ENCODE peak calls at places on chromosomes 16 and 17, in four cellular contexts. H is IMR-90, Q is neuronal stem cell, S is H1. A is an unnamed sample. For H3K4me1, the result is how much of the 10 kb centered on the place peaks cover.

GRCh38 chr17:57986841-57987581 is 1.0 kb downstream of the VEZF1 start:
- DNase-seq in S (no peak), H (peak), Q (peak), A (peak)

GRCh38 chr17:51251010-51251409 is 8.8 kb downstream of the MBTD1 start:
- DNase-seq in H (peak), Q (no peak), S (no peak), A (no peak)

GRCh38 chr17:79802039-79802735 is 5.3 kb upstream of the CBX8 start:
- DNase-seq in S (peak), H (no peak), Q (no peak), A (no peak)

GRCh38 chr16:89619880-89620279 is 6.4 kb downstream of the DPEP1 start:
- DNase-seq in H (no peak), Q (no peak), S (no peak), A (no peak)

GRCh38 chr16:9235837-9236236 is 144.4 kb downstream of the HAPSTR1 start:
- DNase-seq in Q (no peak), S (no peak), H (no peak), A (no peak)

GRCh38 chr16:10402975-10403374 is 17.1 kb downstream of the ATF7IP2 start:
- DNase-seq in H (no peak), S (no peak), Q (no peak), A (no peak)

GRCh38 chr17:72598705-72599104 is 477.9 kb downstream of the SOX9 start:
- DNase-seq in Q (no peak), H (no peak), S (no peak), A (no peak)

GRCh38 chr17:40062347-40063033 is at the start of gene THRA:
- DNase-seq in Q (no peak), H (peak), S (peak), A (peak)

GRCh38 chr17:2212328-2212981 is 91.1 kb downstream of the SMG6 start:
- DNase-seq in Q (no peak), S (no peak), H (peak), A (no peak)

GRCh38 chr16:81121474-81121990 is 25.3 kb upstream of the GCSH start:
- DNase-seq in Q (no peak), S (no peak), H (no peak), A (no peak)
- H2BK15ac ChIP-seq in Q (no peak), S (no peak), H (no peak), A (no peak)

GRCh38 chr16:85563515-85564276 is 49.4 kb upstream of the GSE1 start:
- DNase-seq in S (peak), Q (no peak), H (peak), A (no peak)

GRCh38 chr16:85561248-85562101 is 51.6 kb upstream of the GSE1 start:
- DNase-seq in S (peak), H (no peak), Q (no peak), A (no peak)

GRCh38 chr16:85560932-85561247 is 52.2 kb upstream of the GSE1 start:
- DNase-seq in H (no peak), Q (no peak), S (no peak), A (no peak)

GRCh38 chr16:85563031-85563430 is 50.1 kb upstream of the GSE1 start:
- DNase-seq in Q (no peak), S (no peak), H (no peak), A (no peak)

GRCh38 chr16:85562102-85562786 is 50.9 kb upstream of the GSE1 start:
- DNase-seq in S (peak), Q (no peak), H (no peak), A (peak)
- H3K4me1 ChIP-seq in S (under half), Q (half or more), H (under half), A (under half)

DNA sequence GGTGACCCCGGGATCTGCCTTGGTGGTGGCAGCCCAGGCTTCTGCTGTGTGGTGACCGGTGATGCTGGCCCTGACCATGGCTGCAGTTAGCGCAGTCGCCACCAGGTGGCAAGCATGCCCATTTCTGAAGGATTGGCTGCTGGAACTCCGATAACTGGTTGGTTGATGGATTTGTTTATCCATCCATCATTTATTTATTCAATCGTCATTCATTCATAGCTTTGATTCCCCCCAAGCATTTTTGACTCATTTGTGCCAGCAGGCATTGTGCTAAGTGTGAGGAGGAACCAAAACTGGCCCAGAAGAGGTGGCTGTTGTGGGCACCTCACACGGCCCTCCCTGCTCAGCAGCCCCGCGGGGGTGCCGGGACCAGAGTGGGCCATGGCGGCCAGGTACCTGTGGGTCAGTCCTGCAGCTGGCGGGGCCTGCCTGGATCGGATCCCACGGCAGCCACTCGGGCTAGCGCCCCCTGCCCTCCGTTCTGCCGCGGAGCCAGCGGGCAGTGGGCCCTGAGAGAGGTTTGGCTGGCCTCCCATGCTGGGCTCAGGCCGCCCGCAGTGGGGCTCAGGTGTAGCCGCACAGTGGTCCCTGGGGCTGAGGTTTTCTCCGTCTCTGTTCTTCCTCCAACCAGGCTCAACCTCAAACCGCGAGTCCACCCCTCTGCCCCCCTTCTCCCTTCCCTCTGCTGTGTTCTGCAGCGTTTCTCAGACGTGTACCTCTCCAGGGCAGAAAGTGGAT is 28.8 kb upstream of the ITGA3 start:
- DNase-seq in H (peak), S (peak), Q (peak), A (peak)
- H2BK5ac ChIP-seq in H (peak), S (no peak), Q (peak), A (no peak)

GRCh38 chr17:34980681-34981537 is 597 bp downstream of the LIG3 start:
- DNase-seq in H (peak), S (peak), Q (peak), A (peak)
- H2BK15ac ChIP-seq in H (peak), S (no peak), Q (peak), A (peak)

DNA sequence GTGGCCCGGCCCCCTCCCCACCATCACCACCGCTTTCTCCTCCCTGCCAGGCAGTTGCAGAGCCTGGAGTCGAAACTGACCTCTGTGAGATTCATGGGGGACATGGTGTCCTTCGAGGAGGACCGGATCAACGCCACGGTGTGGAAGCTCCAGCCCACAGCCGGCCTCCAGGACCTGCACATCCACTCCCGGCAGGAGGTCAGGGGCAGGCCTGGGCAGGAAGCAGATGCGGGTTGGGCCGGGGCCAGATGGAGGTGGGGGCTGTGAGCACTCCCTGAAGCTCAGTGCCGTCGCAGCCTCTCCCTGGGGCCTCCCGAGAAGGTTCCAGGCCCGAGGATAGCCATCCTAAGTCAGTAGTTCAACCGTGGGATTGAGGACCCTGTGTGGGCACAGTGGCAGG is 14.2 kb upstream of the ADGRG3 start:
- DNase-seq in H (no peak), Q (no peak), S (no peak), A (no peak)
- H3K4me1 ChIP-seq in H (under half), Q (under half), S (under half), A (under half)

DNA sequence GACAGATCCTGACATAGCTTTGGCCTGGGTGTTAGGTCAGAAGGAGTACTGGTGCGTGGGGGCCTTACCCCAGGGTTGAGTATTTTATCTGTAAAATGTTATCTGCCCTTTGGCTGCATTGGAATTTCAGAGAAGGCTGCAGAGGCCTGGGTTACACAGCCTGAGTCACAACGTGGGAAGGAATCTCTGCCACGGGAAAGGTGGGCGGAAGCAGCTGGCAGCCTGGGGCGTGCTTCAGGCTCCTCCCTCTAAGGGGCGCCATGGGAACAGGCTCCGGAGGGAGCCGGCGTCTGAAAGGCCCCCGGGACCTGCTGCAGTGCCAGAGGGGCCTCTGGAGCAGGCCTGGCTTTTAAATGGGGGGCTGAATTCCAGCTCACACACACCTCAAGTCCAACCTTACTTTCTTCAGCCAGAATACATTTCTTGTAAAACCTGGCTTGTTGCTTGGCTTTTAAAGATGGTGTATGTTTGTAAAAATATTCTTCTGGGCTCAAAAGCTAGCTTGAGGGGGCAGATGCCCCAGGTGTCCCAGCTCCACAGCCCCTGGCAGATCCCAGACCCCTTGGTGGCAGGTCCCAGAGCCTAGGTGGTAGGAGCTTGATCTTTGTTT is 142.2 kb downstream of the RAB11FIP4 start:
- DNase-seq in H (peak), S (peak), Q (peak), A (peak)
- H2BK5ac ChIP-seq in H (peak), S (no peak), Q (no peak), A (no peak)

GRCh38 chr17:38425744-38426143 is 2.5 kb upstream of the ARHGAP23 start:
- DNase-seq in S (no peak), H (no peak), Q (no peak), A (peak)
- H2BK15ac ChIP-seq in S (peak), H (peak), Q (peak), A (no peak)

GRCh38 chr16:69855587-69855986 is 93.5 kb downstream of the WWP2 start:
- DNase-seq in Q (no peak), S (no peak), H (no peak), A (no peak)
- H3K4me1 ChIP-seq in Q (under half), S (under half), H (under half), A (under half)

GRCh38 chr16:50267651-50268050 is 1.3 kb downstream of the ADCY7 start:
- DNase-seq in Q (no peak), H (no peak), S (no peak), A (no peak)

GRCh38 chr16:50265260-50265659 is 1.1 kb upstream of the ADCY7 start:
- DNase-seq in S (no peak), H (peak), Q (no peak), A (peak)

GRCh38 chr16:50267151-50267631 is 840 bp downstream of the ADCY7 start:
- DNase-seq in S (no peak), Q (no peak), H (no peak), A (no peak)

GRCh38 chr16:50265716-50266336 is 525 bp upstream of the ADCY7 start:
- DNase-seq in H (no peak), S (no peak), Q (no peak), A (no peak)

GRCh38 chr16:50266337-50267091 is at the start of gene ADCY7:
- DNase-seq in Q (no peak), S (no peak), H (peak), A (peak)
- H2BK5ac ChIP-seq in Q (no peak), S (no peak), H (peak), A (peak)

A was measured in mesendoderm.